ENCODE peak calls at places on chromosomes 13 and 19, in four cellular contexts. B is body of pancreas, A is cerebellum, F is A673. T is an unnamed sample.

GRCh38 chr19:52453324-52454094 is at the start of gene ZNF578:
- DNase-seq in B (peak; percentile 67), A (peak; percentile 82), F (peak; percentile 75), T (peak; percentile 92)

GRCh38 chr19:35596366-35596999 is 10.5 kb downstream of the PMIS2 start:
- DNase-seq in B (no peak), A (no peak), F (peak; percentile 51), T (peak; percentile 42)

GRCh38 chr13:107788464-107789165 is 426.7 kb downstream of the LIG4 start:
- DNase-seq in B (no peak), A (no peak), F (no peak), T (no peak)

GRCh38 chr19:4154571-4155312 is 1.3 kb downstream of the CREB3L3 start:
- DNase-seq in B (no peak), A (no peak), F (no peak), T (no peak)

GRCh38 chr19:46907880-46908279 is 47.1 kb downstream of the ARHGAP35 start:
- DNase-seq in B (no peak), A (peak; percentile 28), F (no peak), T (no peak)

GRCh38 chr19:797528-798414 is 519 bp downstream of the PTBP1 start:
- DNase-seq in B (peak; percentile 92), A (peak; percentile 91), F (peak; percentile 96), T (peak; percentile 87)

GRCh38 chr13:73870036-73870741 is 264.0 kb downstream of the KLF12 start:
- DNase-seq in B (no peak), A (no peak), F (no peak), T (no peak)

GRCh38 chr19:8208119-8208709 is 956 bp upstream of the CERS4 start:
- DNase-seq in B (no peak), A (no peak), F (no peak), T (peak; percentile 18)

GRCh38 chr13:59906413-59907027 is 257.2 kb downstream of the DIAPH3 start:
- DNase-seq in B (no peak), A (peak; percentile 8), F (peak; percentile 75), T (peak; percentile 44)

GRCh38 chr13:101416181-101417042 is at the start of gene NALCN:
- DNase-seq in B (peak; percentile 43), A (peak; percentile 55), F (peak; percentile 25), T (no peak)

GRCh38 chr13:54912367-54912766 is 1883.8 kb downstream of the OLFM4 start:
- DNase-seq in B (no peak), A (no peak), F (no peak), T (no peak)

GRCh38 chr19:51948979-51949378 is 21.7 kb downstream of the ZNF613 start:
- DNase-seq in B (no peak), A (peak; percentile 74), F (peak; percentile 14), T (no peak)

GRCh38 chr13:50129923-50130685 is 114.9 kb downstream of the KCNRG start:
- DNase-seq in B (no peak), A (no peak), F (peak; percentile 41), T (no peak)

GRCh38 chr13:105956891-105957290 is 578.6 kb downstream of the EFNB2 start:
- DNase-seq in B (no peak), A (peak; percentile 77), F (no peak), T (no peak)

GRCh38 chr19:10812196-10812595 is 23.8 kb downstream of the TMED1 start:
- DNase-seq in B (no peak), A (no peak), F (no peak), T (no peak)

GRCh38 chr13:79481685-79482052 is 714 bp downstream of the NDFIP2 start:
- DNase-seq in B (peak; percentile 24), A (no peak), F (no peak), T (peak; percentile 4)

GRCh38 chr13:91105270-91105669 is 242.2 kb upstream of the MIR17HG start:
- DNase-seq in B (no peak), A (no peak), F (no peak), T (no peak)

GRCh38 chr13:111177803-111178389 is 62.8 kb downstream of the ARHGEF7 start:
- DNase-seq in B (no peak), A (no peak), F (no peak), T (no peak)

GRCh38 chr19:1690570-1691307 is 38.3 kb upstream of the TCF3 start:
- DNase-seq in B (peak; percentile 50), A (no peak), F (peak; percentile 73), T (peak; percentile 75)

GRCh38 chr19:41521860-41522555 is 54.0 kb upstream of the CEACAM21 start:
- DNase-seq in B (no peak), A (no peak), F (peak; percentile 26), T (no peak)

GRCh38 chr13:105918842-105919741 is 616.4 kb downstream of the EFNB2 start:
- DNase-seq in B (no peak), A (peak; percentile 50), F (peak; percentile 50), T (peak; percentile 55)

GRCh38 chr13:72145383-72145782 is 278.4 kb upstream of the DACH1 start:
- DNase-seq in B (no peak), A (no peak), F (no peak), T (no peak)

GRCh38 chr19:58562126-58563033 is 4.0 kb upstream of the UBE2M start:
- DNase-seq in B (peak; percentile 45), A (peak; percentile 47), F (peak; percentile 51), T (no peak)

GRCh38 chr19:15403151-15403531 is 15.6 kb downstream of the AKAP8L start:
- DNase-seq in B (no peak), A (no peak), F (no peak), T (no peak)

GRCh38 chr19:58511353-58512208 is at the start of gene SLC27A5:
- DNase-seq in B (no peak), A (no peak), F (no peak), T (no peak)

T was measured in SJCRH30.